ENCODE peak calls at places on chromosomes 6 and 20, in five cellular contexts. One of them, this sample, is unnamed.

GRCh38 chr6:85126448-85127178 is 323.3 kb upstream of the NT5E start:
- DNase-seq in spleen: peak
- DNase-seq in ovary: peak
- DNase-seq in body of pancreas: peak
- DNase-seq in stomach: no peak
- DNase-seq in this sample: peak

GRCh38 chr6:169695131-169695530 is 6.7 kb downstream of the WDR27 start:
- DNase-seq in spleen: no peak
- DNase-seq in ovary: no peak
- DNase-seq in body of pancreas: no peak
- DNase-seq in stomach: no peak
- DNase-seq in this sample: no peak

GRCh38 chr20:44609511-44610312 is 27.3 kb downstream of the PKIG start:
- DNase-seq in spleen: peak
- DNase-seq in ovary: peak
- DNase-seq in body of pancreas: peak
- DNase-seq in stomach: peak
- DNase-seq in this sample: peak

GRCh38 chr20:60224914-60225313 is 266.7 kb downstream of the CDH26 start:
- DNase-seq in spleen: no peak
- DNase-seq in ovary: no peak
- DNase-seq in body of pancreas: no peak
- DNase-seq in stomach: no peak
- DNase-seq in this sample: no peak

GRCh38 chr6:116847234-116847633 is 18.4 kb upstream of the GPRC6A start:
- DNase-seq in spleen: no peak
- DNase-seq in ovary: no peak
- DNase-seq in body of pancreas: no peak
- DNase-seq in stomach: no peak
- DNase-seq in this sample: no peak

GRCh38 chr6:52595000-52595795 is 18.3 kb upstream of the TRAM2 start:
- DNase-seq in spleen: no peak
- DNase-seq in ovary: peak
- DNase-seq in body of pancreas: no peak
- DNase-seq in stomach: no peak
- DNase-seq in this sample: peak

GRCh38 chr6:138307816-138308727 is 69.6 kb upstream of the SMIM28 start:
- DNase-seq in spleen: no peak
- DNase-seq in ovary: no peak
- DNase-seq in body of pancreas: peak
- DNase-seq in stomach: peak
- DNase-seq in this sample: no peak

GRCh38 chr6:28673800-28674671 is 148.4 kb downstream of the GPX5 start:
- DNase-seq in spleen: no peak
- DNase-seq in ovary: peak
- DNase-seq in body of pancreas: peak
- DNase-seq in stomach: no peak
- DNase-seq in this sample: no peak

GRCh38 chr6:72669324-72669723 is 47.5 kb downstream of the KCNQ5 start:
- DNase-seq in spleen: no peak
- DNase-seq in ovary: no peak
- DNase-seq in body of pancreas: no peak
- DNase-seq in stomach: no peak
- DNase-seq in this sample: no peak

GRCh38 chr6:133699986-133700385 is 188.9 kb upstream of the TCF21 start:
- DNase-seq in spleen: no peak
- DNase-seq in ovary: no peak
- DNase-seq in body of pancreas: no peak
- DNase-seq in stomach: no peak
- DNase-seq in this sample: no peak

GRCh38 chr6:83464741-83465140 is 33.9 kb upstream of the ME1 start:
- DNase-seq in spleen: no peak
- DNase-seq in ovary: no peak
- DNase-seq in body of pancreas: no peak
- DNase-seq in stomach: no peak
- DNase-seq in this sample: no peak

GRCh38 chr20:577167-577791 is 32.8 kb downstream of the TCF15 start:
- DNase-seq in spleen: no peak
- DNase-seq in ovary: no peak
- DNase-seq in body of pancreas: no peak
- DNase-seq in stomach: no peak
- DNase-seq in this sample: no peak
- TF ChIP-seq CTCF in spleen: no peak
- TF ChIP-seq CTCF in ovary: no peak
- TF ChIP-seq CTCF in body of pancreas: no peak
- TF ChIP-seq CTCF in stomach: no peak
- TF ChIP-seq CTCF in this sample: no peak

GRCh38 chr6:43669050-43669921 is 18.3 kb downstream of the MRPS18A start:
- DNase-seq in spleen: no peak
- DNase-seq in ovary: peak
- DNase-seq in body of pancreas: peak
- DNase-seq in stomach: peak
- DNase-seq in this sample: no peak

GRCh38 chr6:43671801-43672690 is 15.5 kb downstream of the MRPS18A start:
- DNase-seq in spleen: no peak
- DNase-seq in ovary: peak
- DNase-seq in body of pancreas: peak
- DNase-seq in stomach: peak
- DNase-seq in this sample: no peak

GRCh38 chr6:43669922-43670622 is 17.5 kb downstream of the MRPS18A start:
- DNase-seq in spleen: no peak
- DNase-seq in ovary: no peak
- DNase-seq in body of pancreas: no peak
- DNase-seq in stomach: no peak
- DNase-seq in this sample: no peak

GRCh38 chr6:43671011-43671800 is 16.4 kb downstream of the MRPS18A start:
- DNase-seq in spleen: no peak
- DNase-seq in ovary: peak
- DNase-seq in body of pancreas: no peak
- DNase-seq in stomach: no peak
- DNase-seq in this sample: no peak

GRCh38 chr6:43670623-43670986 is 17.0 kb downstream of the MRPS18A start:
- DNase-seq in spleen: no peak
- DNase-seq in ovary: no peak
- DNase-seq in body of pancreas: no peak
- DNase-seq in stomach: no peak
- DNase-seq in this sample: no peak
- TF ChIP-seq POLR2A in spleen: no peak
- TF ChIP-seq POLR2A in ovary: no peak
- TF ChIP-seq POLR2A in body of pancreas: no peak
- TF ChIP-seq POLR2A in stomach: no peak
- TF ChIP-seq POLR2A in this sample: no peak

GRCh38 chr6:75855047-75855446 is 106.0 kb downstream of the MYO6 start:
- DNase-seq in spleen: no peak
- DNase-seq in ovary: no peak
- DNase-seq in body of pancreas: peak
- DNase-seq in stomach: peak
- DNase-seq in this sample: no peak
- TF ChIP-seq CTCF in spleen: peak
- TF ChIP-seq CTCF in ovary: no peak
- TF ChIP-seq CTCF in body of pancreas: peak
- TF ChIP-seq CTCF in stomach: no peak
- TF ChIP-seq CTCF in this sample: no peak

DNA sequence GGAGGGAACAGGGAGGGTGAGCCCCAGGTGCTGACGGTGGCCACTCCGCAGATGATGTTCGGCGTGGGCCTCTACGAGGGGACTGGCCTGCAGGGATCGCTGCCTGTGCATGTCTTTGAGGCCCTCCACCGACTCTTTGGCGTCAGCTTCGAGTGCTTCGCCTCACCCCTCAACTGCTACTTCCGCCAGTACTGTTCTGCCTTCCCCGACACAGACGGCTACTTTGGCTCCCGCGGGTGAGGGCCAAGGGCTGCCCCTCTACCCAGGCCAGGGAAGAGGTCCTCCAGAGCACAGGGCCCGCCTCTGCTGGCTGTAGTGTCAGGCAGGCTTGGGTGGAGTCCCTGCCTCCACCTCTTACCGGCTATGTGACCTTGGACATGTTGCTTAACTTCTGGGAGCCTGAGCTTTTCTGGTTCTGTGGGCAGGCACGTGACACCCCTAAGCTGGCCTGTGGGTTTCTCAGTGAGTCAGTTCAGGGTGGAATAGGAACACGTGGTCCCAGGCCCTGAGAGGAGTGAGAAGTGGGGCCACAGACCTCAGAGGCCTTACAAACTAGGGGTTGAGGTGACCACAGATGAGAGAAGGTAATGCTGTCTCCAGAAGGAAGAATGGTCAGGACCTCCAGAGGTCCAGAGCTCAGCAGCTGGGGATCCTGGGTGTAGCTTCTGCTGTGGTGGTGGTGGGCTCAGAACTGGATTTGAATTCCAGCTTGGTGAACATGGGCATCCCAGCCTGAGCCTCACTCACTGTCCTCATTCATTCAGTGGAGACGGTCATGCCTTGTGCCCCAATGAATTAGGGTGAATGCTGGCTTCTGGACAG is 11.9 kb downstream of the PCIF1 start:
- DNase-seq in spleen: peak
- DNase-seq in ovary: peak
- DNase-seq in body of pancreas: peak
- DNase-seq in stomach: peak
- DNase-seq in this sample: peak
- TF ChIP-seq POLR2A in spleen: no peak
- TF ChIP-seq POLR2A in ovary: no peak
- TF ChIP-seq POLR2A in body of pancreas: peak
- TF ChIP-seq POLR2A in stomach: no peak
- TF ChIP-seq POLR2A in this sample: no peak

GRCh38 chr20:325043-325888 is at the start of gene SOX12:
- DNase-seq in spleen: peak
- DNase-seq in ovary: peak
- DNase-seq in body of pancreas: peak
- DNase-seq in stomach: peak
- DNase-seq in this sample: peak

GRCh38 chr20:325889-326644 is 715 bp downstream of the SOX12 start:
- DNase-seq in spleen: peak
- DNase-seq in ovary: peak
- DNase-seq in body of pancreas: peak
- DNase-seq in stomach: peak
- DNase-seq in this sample: peak

GRCh38 chr20:327946-328563 is 2.7 kb downstream of the SOX12 start:
- DNase-seq in spleen: peak
- DNase-seq in ovary: peak
- DNase-seq in body of pancreas: no peak
- DNase-seq in stomach: no peak
- DNase-seq in this sample: no peak

GRCh38 chr20:327041-327945 is 1.9 kb downstream of the SOX12 start:
- DNase-seq in spleen: peak
- DNase-seq in ovary: peak
- DNase-seq in body of pancreas: peak
- DNase-seq in stomach: peak
- DNase-seq in this sample: peak

DNA sequence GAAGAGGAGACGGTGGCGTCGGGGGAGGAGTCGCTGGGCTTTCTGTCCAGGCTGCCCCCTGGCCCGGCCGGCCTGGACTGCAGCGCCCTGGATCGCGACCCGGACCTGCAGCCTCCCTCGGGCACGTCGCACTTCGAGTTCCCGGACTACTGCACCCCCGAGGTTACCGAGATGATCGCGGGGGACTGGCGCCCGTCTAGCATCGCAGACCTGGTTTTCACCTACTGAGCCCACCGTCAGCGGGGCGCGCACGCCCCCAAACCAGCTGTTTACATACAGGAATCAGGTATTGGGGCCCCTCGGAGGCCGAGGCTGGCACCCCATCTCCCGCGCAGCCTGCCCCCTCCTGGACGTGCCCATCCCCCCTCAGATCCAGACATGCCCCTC is 1.3 kb downstream of the SOX12 start:
- DNase-seq in spleen: peak
- DNase-seq in ovary: no peak
- DNase-seq in body of pancreas: peak
- DNase-seq in stomach: peak
- DNase-seq in this sample: peak
- TF ChIP-seq CTCF in spleen: no peak
- TF ChIP-seq CTCF in ovary: no peak
- TF ChIP-seq CTCF in body of pancreas: no peak
- TF ChIP-seq CTCF in stomach: no peak
- TF ChIP-seq CTCF in this sample: no peak

GRCh38 chr6:99841297-99841696 is 152.7 kb downstream of the MCHR2 start:
- DNase-seq in spleen: no peak
- DNase-seq in ovary: no peak
- DNase-seq in body of pancreas: no peak
- DNase-seq in stomach: no peak
- DNase-seq in this sample: no peak

GRCh38 chr6:99838607-99839006 is 155.4 kb downstream of the MCHR2 start:
- DNase-seq in spleen: no peak
- DNase-seq in ovary: no peak
- DNase-seq in body of pancreas: no peak
- DNase-seq in stomach: no peak
- DNase-seq in this sample: no peak

GRCh38 chr6:99833034-99833433 is 161.0 kb downstream of the MCHR2 start:
- DNase-seq in spleen: no peak
- DNase-seq in ovary: no peak
- DNase-seq in body of pancreas: no peak
- DNase-seq in stomach: no peak
- DNase-seq in this sample: no peak

DNA sequence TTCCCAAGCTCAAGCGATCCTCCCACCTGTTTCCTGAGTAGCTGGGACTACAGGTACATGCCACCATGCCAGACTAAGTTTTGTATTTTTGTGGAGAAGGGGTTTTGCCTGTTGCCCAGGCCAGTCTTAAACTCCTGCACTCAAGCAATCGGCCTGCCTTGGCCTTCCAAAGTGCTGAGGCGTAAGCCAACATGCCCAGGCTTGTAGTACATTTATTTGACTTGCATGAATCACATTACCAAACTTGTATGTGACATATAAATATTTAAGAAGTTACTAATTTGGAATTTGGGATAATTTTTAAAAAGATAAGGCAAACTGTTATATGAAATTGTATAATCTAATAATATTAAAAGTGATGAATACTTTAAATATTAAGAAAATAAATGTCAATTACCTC is 157.6 kb downstream of the MCHR2 start:
- DNase-seq in spleen: no peak
- DNase-seq in ovary: no peak
- DNase-seq in body of pancreas: no peak
- DNase-seq in stomach: no peak
- DNase-seq in this sample: no peak
- TF ChIP-seq POLR2A in spleen: no peak
- TF ChIP-seq POLR2A in ovary: no peak
- TF ChIP-seq POLR2A in body of pancreas: no peak
- TF ChIP-seq POLR2A in stomach: no peak
- TF ChIP-seq POLR2A in this sample: no peak